ENCODE peak calls at places on chromosomes 12 and 14, in five cellular contexts. E is K562, A is GM23338, F is GM12878, L is HepG2. H is an unnamed sample.

GRCh38 chr14:105092124-105092911 is 27.1 kb upstream of the GPR132 start:
- DNase-seq in F (no peak), E (no peak), A (peak; percentile 41), L (no peak), H (peak; percentile 49)

GRCh38 chr12:1083086-1083887 is 92.3 kb downstream of the ERC1 start:
- DNase-seq in L (no peak), A (peak; percentile 36), F (no peak), E (no peak), H (no peak)

GRCh38 chr14:91257328-91258020 is 13.0 kb upstream of the GPR68 start:
- DNase-seq in A (no peak), L (no peak), E (peak; percentile 21), F (no peak), H (no peak)

GRCh38 chr14:54567634-54568561 is 970 bp downstream of the SAMD4A start:
- DNase-seq in A (peak; percentile 81), L (peak; percentile 14), F (no peak), E (peak; percentile 46), H (peak; percentile 59)

GRCh38 chr14:51319181-51319597 is 79.1 kb downstream of the TMX1 start:
- DNase-seq in L (no peak), A (no peak), F (no peak), E (no peak), H (no peak)

GRCh38 chr14:101665478-101666078 is 95.9 kb upstream of the PPP2R5C start:
- DNase-seq in E (no peak), A (peak; percentile 71), L (peak; percentile 32), F (no peak), H (peak; percentile 71)

GRCh38 chr12:16606201-16606849 is 363 bp upstream of the LMO3 start:
- DNase-seq in A (peak; percentile 86), F (no peak), L (no peak), E (no peak), H (no peak)

GRCh38 chr12:30754383-30754749 is 385 bp downstream of the CAPRIN2 start:
- DNase-seq in F (no peak), L (no peak), E (no peak), A (no peak), H (peak; percentile 15)

GRCh38 chr12:102501773-102502172 is 21.4 kb upstream of the IGF1 start:
- DNase-seq in E (no peak), A (no peak), L (no peak), F (no peak), H (no peak)

GRCh38 chr14:100168515-100168914 is 9.1 kb upstream of the DEGS2 start:
- DNase-seq in L (no peak), A (no peak), F (no peak), E (peak; percentile 50), H (no peak)

GRCh38 chr14:100164808-100165207 is 5.4 kb upstream of the DEGS2 start:
- DNase-seq in A (no peak), E (no peak), L (no peak), F (no peak), H (no peak)

GRCh38 chr14:100165825-100166520 is 6.5 kb upstream of the DEGS2 start:
- DNase-seq in A (no peak), E (no peak), F (no peak), L (no peak), H (no peak)

GRCh38 chr14:100160534-100160916 is 1.1 kb upstream of the DEGS2 start:
- DNase-seq in E (no peak), A (no peak), L (no peak), F (no peak), H (no peak)

GRCh38 chr14:100165376-100165775 is 5.9 kb upstream of the DEGS2 start:
- DNase-seq in F (no peak), A (peak; percentile 73), L (no peak), E (no peak), H (no peak)
- H3K4me3 ChIP-seq in F (no peak overlapping the region), A (peak overlapping the region; percentile 55), L (no peak overlapping the region), E (no peak overlapping the region), H (no peak overlapping the region)

DNA sequence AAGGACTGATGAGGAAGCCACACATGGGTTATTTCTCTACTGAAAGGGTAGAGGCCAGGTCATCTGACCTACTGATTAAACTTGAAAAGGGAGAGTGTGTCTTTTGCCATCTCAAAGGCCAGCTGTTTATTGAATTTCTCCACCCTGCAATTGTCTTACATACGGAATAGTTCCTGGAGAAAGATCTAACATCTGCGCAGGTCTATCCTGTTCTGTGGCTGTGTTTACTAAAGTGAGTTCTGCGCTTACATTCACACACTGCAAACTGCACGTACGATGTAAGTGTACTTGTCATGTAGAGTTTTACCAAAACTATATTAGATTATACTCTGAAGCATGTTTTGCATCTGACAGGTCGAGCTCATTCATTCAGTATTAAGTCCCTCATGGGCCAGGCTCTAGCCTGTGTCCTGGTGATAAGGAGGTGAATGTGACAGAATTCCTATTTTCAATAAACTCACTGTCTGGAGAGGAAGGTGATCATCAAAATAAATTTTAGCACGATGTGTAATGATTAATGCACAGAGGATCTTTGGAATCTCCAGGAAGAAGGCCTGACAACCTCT is 96.6 kb downstream of the PRKCH start:
- DNase-seq in A (no peak), L (no peak), F (no peak), E (no peak), H (no peak)
- TF ChIP-seq JUNB in A (no peak), L (no peak), F (no peak), E (no peak), H (no peak)

GRCh38 chr12:24952389-24952788 is 3.5 kb upstream of the BCAT1 start:
- DNase-seq in L (no peak), A (no peak), F (no peak), E (no peak), H (no peak)

GRCh38 chr12:24948452-24948815 is 467 bp downstream of the BCAT1 start:
- DNase-seq in F (peak; percentile 73), E (peak; percentile 48), L (no peak), A (peak; percentile 62), H (peak; percentile 31)

GRCh38 chr12:24948816-24949722 is at the start of gene BCAT1:
- DNase-seq in A (peak; percentile 89), L (peak; percentile 61), F (no peak), E (peak; percentile 92), H (peak; percentile 77)

GRCh38 chr12:24947541-24948451 is 1.1 kb downstream of the BCAT1 start:
- DNase-seq in A (peak; percentile 46), F (no peak), L (no peak), E (peak; percentile 42), H (no peak)

DNA sequence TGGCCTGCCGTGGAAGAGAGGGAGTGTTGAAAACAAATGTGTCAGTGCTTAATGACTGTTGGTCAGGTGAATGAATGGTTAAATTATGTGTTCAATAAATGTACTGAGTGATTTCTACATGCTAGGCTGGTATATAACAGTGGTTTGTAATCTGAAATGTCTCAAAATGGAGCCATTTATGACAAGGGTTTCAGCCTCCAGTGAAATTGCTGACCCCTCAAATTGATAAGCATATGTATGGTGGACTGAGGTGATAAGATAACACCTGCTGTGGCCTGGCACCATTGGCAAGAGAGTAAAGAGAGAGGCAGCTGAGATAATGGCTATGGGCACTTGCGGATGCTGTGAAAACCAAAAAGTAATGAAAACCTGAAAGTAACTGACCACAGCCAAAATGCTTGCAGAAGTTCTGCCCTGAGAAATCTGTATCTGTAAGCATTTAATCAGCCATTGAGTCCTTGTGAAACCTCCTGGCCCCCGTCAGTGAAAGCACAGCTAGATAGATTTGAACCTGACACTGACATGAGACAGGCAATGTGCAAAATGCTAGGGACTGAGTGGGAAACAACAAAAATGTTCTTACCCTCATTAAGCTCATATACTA is 1.4 kb upstream of the BCAT1 start:
- DNase-seq in E (peak; percentile 64), F (peak; percentile 93), A (no peak), L (no peak), H (no peak)
- H3K4me3 ChIP-seq in E (no peak overlapping the region), F (peak overlapping the region; percentile 85), A (no peak overlapping the region), L (no peak overlapping the region), H (no peak overlapping the region)

DNA sequence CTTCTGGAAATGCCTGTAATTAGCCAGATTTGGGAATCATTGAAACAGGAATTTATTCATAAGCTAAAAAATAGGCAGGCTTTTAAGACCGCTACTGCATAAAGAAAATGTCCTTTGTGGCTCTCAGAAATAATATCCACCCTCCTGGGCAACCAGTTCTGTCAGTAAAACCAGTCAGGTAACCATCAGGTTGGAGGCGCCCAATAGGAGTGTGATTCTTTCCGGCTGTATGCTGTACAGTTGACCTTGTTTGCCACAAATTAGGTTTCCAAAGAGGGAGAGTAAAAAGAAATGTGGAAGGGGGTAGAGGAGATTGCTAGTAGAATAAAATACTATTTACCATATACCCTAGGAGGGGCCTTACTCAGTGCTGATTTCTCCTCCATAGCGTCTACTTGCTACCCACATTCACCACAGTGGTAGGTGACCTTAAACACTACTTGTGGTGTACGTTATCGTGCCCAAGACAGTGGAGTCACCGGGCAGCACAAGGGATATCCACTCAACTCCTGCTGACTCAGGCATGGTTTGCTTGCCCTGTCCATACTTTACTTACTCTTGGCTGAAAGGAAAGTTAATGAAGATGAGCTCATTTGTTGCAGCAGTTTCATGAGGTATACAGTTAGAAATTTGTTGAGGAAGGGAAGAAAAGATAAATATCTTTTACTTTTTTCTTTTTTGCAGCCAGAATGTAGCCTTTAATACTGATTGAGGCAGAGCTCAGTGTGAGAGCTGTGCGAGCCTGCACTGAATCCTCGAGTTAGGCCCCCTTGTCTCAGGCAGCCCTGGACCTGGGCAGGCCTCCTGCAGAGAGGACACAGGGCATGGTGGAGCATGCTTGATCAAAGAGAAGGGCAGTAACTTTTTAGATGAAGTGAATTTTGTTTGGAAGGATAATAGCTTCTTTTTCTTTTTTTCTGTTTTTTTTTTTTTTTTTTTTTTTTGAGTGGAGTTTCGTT is 76.7 kb downstream of the DIP2B start:
- DNase-seq in A (no peak), E (peak; percentile 38), F (no peak), L (no peak), H (no peak)
- TF ChIP-seq JUNB in A (no peak), E (no peak), F (no peak), L (no peak), H (no peak)

GRCh38 chr12:55933158-55933798 is 2.3 kb downstream of the DGKA start:
- DNase-seq in E (no peak), A (no peak), L (no peak), F (no peak), H (peak; percentile 53)
- H3K4me3 ChIP-seq in E (no peak overlapping the region), A (no peak overlapping the region), L (no peak overlapping the region), F (peak overlapping the region; percentile 99), H (no peak overlapping the region)

H was measured in A549.